ENCODE peak calls at places on chromosomes 1 and 21, in six cellular contexts. B is AG04449, N is tibial artery, H is BE2C, T is HL-60, J is heart right ventricle. L is an unnamed sample.
A peak's percentile ranks its signal among the peaks of the same experiment; 100 is the strongest.

GRCh38 chr1:185681034-185681633 is 53.1 kb upstream of the HMCN1 start:
- DNase-seq in B (no peak), N (no peak), H (no peak), T (no peak), J (peak; percentile 41), L (peak; percentile 65)

GRCh38 chr1:189787201-189787600 is 690.5 kb downstream of the BRINP3 start:
- DNase-seq in B (no peak), N (no peak), H (no peak), T (no peak), J (no peak), L (no peak)

GRCh38 chr21:41147096-41147978 is 20.6 kb upstream of the BACE2 start:
- DNase-seq in B (no peak), N (no peak), H (no peak), T (no peak), J (no peak), L (no peak)

GRCh38 chr1:204659061-204659460 is 26.5 kb downstream of the LRRN2 start:
- DNase-seq in B (no peak), N (no peak), H (peak; percentile 38), T (no peak), J (no peak), L (no peak)

GRCh38 chr1:171817511-171818265 is 23.6 kb upstream of the DNM3 start:
- DNase-seq in B (no peak), N (peak; percentile 41), H (peak; percentile 25), T (no peak), J (no peak), L (peak; percentile 47)

GRCh38 chr1:84960371-84960770 is 36.5 kb downstream of the MCOLN2 start:
- DNase-seq in B (peak; percentile 91), N (no peak), H (no peak), T (no peak), J (no peak), L (peak; percentile 91)

GRCh38 chr1:206662396-206663092 is 22.2 kb upstream of the MAPKAPK2 start:
- DNase-seq in B (no peak), N (no peak), H (no peak), T (no peak), J (no peak), L (no peak)

GRCh38 chr21:37647781-37648180 is 268.5 kb downstream of the KCNJ6 start:
- DNase-seq in B (no peak), N (no peak), H (no peak), T (no peak), J (no peak), L (no peak)

GRCh38 chr1:63592536-63593302 is 492 bp upstream of the PGM1 start:
- DNase-seq in B (no peak), N (no peak), H (no peak), T (peak; percentile 27), J (no peak), L (peak; percentile 25)

GRCh38 chr1:14980801-14981200 is 172.7 kb upstream of the TMEM51 start:
- DNase-seq in B (no peak), N (no peak), H (no peak), T (no peak), J (no peak), L (peak; percentile 14)

GRCh38 chr1:234515821-234516241 is 36.9 kb upstream of the TARBP1 start:
- DNase-seq in B (no peak), N (no peak), H (no peak), T (no peak), J (no peak), L (peak; percentile 79)

GRCh38 chr21:42456457-42456856 is 39.6 kb downstream of the RSPH1 start:
- DNase-seq in B (no peak), N (no peak), H (no peak), T (no peak), J (no peak), L (no peak)

GRCh38 chr1:116415699-116416533 is 42.9 kb downstream of the ATP1A1 start:
- DNase-seq in B (no peak), N (no peak), H (peak; percentile 74), T (no peak), J (peak; percentile 60), L (peak; percentile 39)

GRCh38 chr1:30670195-30671060 is 53.0 kb downstream of the MATN1 start:
- DNase-seq in B (no peak), N (no peak), H (no peak), T (no peak), J (no peak), L (peak; percentile 89)

GRCh38 chr1:244347942-244348341 is 103.8 kb downstream of the ADSS2 start:
- DNase-seq in B (no peak), N (no peak), H (no peak), T (no peak), J (no peak), L (no peak)

GRCh38 chr1:16032388-16033100 is 10.7 kb downstream of the CLCNKA start:
- DNase-seq in B (no peak), N (peak; percentile 86), H (peak; percentile 90), T (peak; percentile 52), J (peak; percentile 87), L (peak; percentile 89)

GRCh38 chr1:183912265-183912886 is 107.5 kb downstream of the RGL1 start:
- DNase-seq in B (no peak), N (no peak), H (no peak), T (no peak), J (no peak), L (no peak)

GRCh38 chr1:21524686-21525339 is 15.6 kb downstream of the ALPL start:
- DNase-seq in B (no peak), N (no peak), H (no peak), T (no peak), J (no peak), L (no peak)

GRCh38 chr1:213148905-213149304 is 97.9 kb downstream of the RPS6KC1 start:
- DNase-seq in B (no peak), N (no peak), H (no peak), T (no peak), J (no peak), L (no peak)

GRCh38 chr1:111202707-111203623 is 2.5 kb upstream of the DENND2D start:
- DNase-seq in B (no peak), N (no peak), H (no peak), T (no peak), J (no peak), L (no peak)

GRCh38 chr1:210496063-210496462 is 167.4 kb downstream of the HHAT start:
- DNase-seq in B (peak; percentile 57), N (no peak), H (no peak), T (no peak), J (peak; percentile 7), L (peak; percentile 5)

GRCh38 chr1:30887485-30888315 is 20.9 kb downstream of the SDC3 start:
- DNase-seq in B (no peak), N (no peak), H (no peak), T (no peak), J (no peak), L (peak; percentile 66)

GRCh38 chr1:7267493-7267892 is 482.2 kb downstream of the CAMTA1 start:
- DNase-seq in B (no peak), N (no peak), H (no peak), T (no peak), J (no peak), L (peak; percentile 10)

GRCh38 chr1:174000274-174000852 is 21.8 kb downstream of the RC3H1 start:
- DNase-seq in B (no peak), N (no peak), H (peak; percentile 17), T (no peak), J (no peak), L (no peak)

GRCh38 chr1:32967863-32968571 is 3.4 kb upstream of the RNF19B start:
- DNase-seq in B (no peak), N (no peak), H (no peak), T (no peak), J (no peak), L (peak; percentile 39)

GRCh38 chr1:178953034-178953433 is 72.7 kb upstream of the FAM20B start:
- DNase-seq in B (no peak), N (peak; percentile 57), H (no peak), T (no peak), J (peak; percentile 54), L (peak; percentile 60)

GRCh38 chr1:207868769-207869721 is 41.9 kb downstream of the CD34 start:
- DNase-seq in B (no peak), N (peak; percentile 75), H (peak; percentile 78), T (no peak), J (peak; percentile 82), L (peak; percentile 71)

GRCh38 chr21:34642211-34643075 is 26.4 kb upstream of the CLIC6 start:
- DNase-seq in B (no peak), N (no peak), H (no peak), T (no peak), J (no peak), L (peak; percentile 35)

GRCh38 chr21:46554431-46555224 is 50.3 kb downstream of the S100B start:
- DNase-seq in B (no peak), N (no peak), H (no peak), T (no peak), J (no peak), L (no peak)

GRCh38 chr1:83900530-83900929 is 98.4 kb downstream of the TTLL7 start:
- DNase-seq in B (no peak), N (no peak), H (no peak), T (no peak), J (no peak), L (peak; percentile 34)

GRCh38 chr1:27416387-27417111 is 24.1 kb downstream of the GPR3 start:
- DNase-seq in B (no peak), N (no peak), H (peak; percentile 48), T (peak; percentile 55), J (peak; percentile 54), L (peak; percentile 72)

GRCh38 chr1:115213130-115213529 is 123.8 kb upstream of the TSPAN2 start:
- DNase-seq in B (no peak), N (no peak), H (no peak), T (no peak), J (no peak), L (no peak)
- TF ChIP-seq CTCF in B (no peak), N (no peak), H (no peak), T (no peak), J (no peak), L (no peak)

DNA sequence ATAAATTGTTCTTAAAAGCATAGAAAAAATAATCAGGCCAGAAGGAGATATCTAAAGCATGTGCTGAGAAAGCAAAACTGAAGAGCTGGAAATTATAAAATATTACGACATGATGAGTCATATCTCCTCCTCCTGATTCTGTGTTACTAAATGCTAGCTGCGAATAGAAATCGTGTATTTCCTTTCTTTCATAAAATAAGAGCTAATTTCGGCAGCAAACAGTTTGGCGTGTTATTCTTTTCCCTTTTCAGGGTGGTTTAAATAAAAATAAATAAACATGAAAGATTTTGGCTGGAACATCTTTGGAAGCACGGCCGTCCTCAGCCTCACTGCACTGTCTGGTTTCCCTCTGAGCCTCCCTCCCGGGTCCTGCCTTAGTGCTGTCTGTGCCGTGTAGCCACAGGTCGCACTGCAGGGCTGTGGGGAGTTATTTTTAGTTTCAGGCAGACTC is 56.0 kb downstream of the ADARB1 start:
- DNase-seq in B (no peak), N (peak; percentile 53), H (no peak), T (no peak), J (peak; percentile 41), L (peak; percentile 83)
- H3K4me3 ChIP-seq in B (peak overlapping the region; percentile 46), N (peak overlapping the region; percentile 17), H (no peak overlapping the region), T (peak overlapping the region; percentile 19), J (peak overlapping the region; percentile 19), L (peak overlapping the region; percentile 22)

GRCh38 chr21:44742418-44743153 is 31.2 kb upstream of the TSPEAR start:
- DNase-seq in B (no peak), N (no peak), H (no peak), T (no peak), J (no peak), L (peak; percentile 20)
- TF ChIP-seq CTCF in B (no peak), N (no peak), H (peak; percentile 36), T (no peak), J (peak; percentile 32), L (peak; percentile 32)

DNA sequence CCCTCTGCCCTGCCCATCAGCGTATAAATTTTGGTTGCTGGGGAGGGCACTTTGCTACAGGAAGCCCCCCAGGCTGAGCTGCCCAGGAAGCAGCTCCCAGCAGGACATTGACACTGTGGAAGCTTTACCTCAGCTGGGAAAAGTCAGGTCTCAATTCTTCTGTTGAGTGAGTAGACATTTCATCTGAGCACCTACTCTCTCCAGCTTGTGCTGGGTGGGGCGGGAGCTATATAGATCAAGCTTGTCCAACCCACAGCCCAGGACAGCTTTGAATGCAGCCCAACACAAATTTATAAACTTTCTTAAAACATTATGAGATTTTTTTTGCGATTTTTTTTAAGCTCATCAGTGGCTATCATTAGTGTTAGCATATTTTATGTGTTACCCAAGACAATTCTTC is 9.4 kb downstream of the NIPAL3 start:
- DNase-seq in B (no peak), N (no peak), H (no peak), T (no peak), J (no peak), L (no peak)
- H3K4me3 ChIP-seq in B (no peak overlapping the region), N (no peak overlapping the region), H (no peak overlapping the region), T (no peak overlapping the region), J (no peak overlapping the region), L (no peak overlapping the region)